ENCODE peak calls at places on chromosomes 7 and 10, in nine cellular contexts. Y is NCI-H446, P is RKO, C is AG09309, F is H54, Q is T-helper 2 cell, D is germinal center, K is NCI-H460, H is brain microvascular endothelial cell. O is an unnamed sample.

GRCh38 chr10:101867931-101868330 is 24.3 kb upstream of the KCNIP2 start:
- DNase-seq in K (no peak), P (no peak), H (no peak), C (no peak), Y (no peak), D (no peak), Q (no peak), F (no peak), O (no peak)

GRCh38 chr7:131606346-131607290 is 50.2 kb upstream of the PODXL start:
- DNase-seq in Q (peak), C (no peak), F (no peak), D (no peak), K (no peak), H (no peak), Y (no peak), P (no peak), O (peak)

GRCh38 chr7:157743781-157744525 is 407.1 kb downstream of the DNAJB6 start:
- DNase-seq in H (no peak), D (no peak), P (no peak), Y (no peak), F (no peak), C (no peak), Q (no peak), K (no peak), O (no peak)

GRCh38 chr7:46957195-46957594 is 624.7 kb downstream of the TNS3 start:
- DNase-seq in K (no peak), Y (no peak), C (no peak), P (no peak), D (no peak), Q (no peak), F (no peak), H (no peak), O (no peak)

GRCh38 chr7:116582806-116583444 is 58.1 kb downstream of the CAV1 start:
- DNase-seq in F (no peak), D (no peak), K (peak), P (no peak), C (peak), Q (no peak), Y (no peak), H (peak), O (no peak)

GRCh38 chr10:104515670-104516199 is 125.4 kb upstream of the SORCS3 start:
- DNase-seq in C (no peak), P (no peak), Y (no peak), D (no peak), F (no peak), H (no peak), Q (no peak), K (no peak), O (no peak)

GRCh38 chr10:69748621-69749020 is 53.1 kb upstream of the COL13A1 start:
- DNase-seq in Y (no peak), Q (no peak), F (no peak), D (no peak), C (no peak), H (no peak), K (no peak), P (no peak), O (peak)

GRCh38 chr7:70634610-70635068 is 497.3 kb upstream of the GALNT17 start:
- DNase-seq in K (no peak), D (no peak), P (peak), H (peak), C (peak), Y (no peak), F (peak), Q (no peak), O (no peak)

GRCh38 chr10:34017281-34017680 is 682.8 kb upstream of the NRP1 start:
- DNase-seq in C (no peak), D (no peak), Y (no peak), K (no peak), F (no peak), Q (no peak), H (no peak), P (no peak), O (no peak)

GRCh38 chr7:99459087-99459486 is 6.9 kb downstream of the ATP5MF start:
- DNase-seq in K (no peak), C (no peak), P (peak), D (no peak), H (no peak), Y (no peak), Q (peak), F (no peak), O (no peak)

GRCh38 chr7:130719550-130719949 is 14.5 kb downstream of the KLF14 start:
- DNase-seq in Y (no peak), F (no peak), C (no peak), P (no peak), H (no peak), K (no peak), Q (no peak), D (no peak), O (no peak)

GRCh38 chr7:37536706-37537105 is 88.0 kb upstream of the ELMO1 start:
- DNase-seq in P (no peak), D (no peak), K (no peak), Y (no peak), H (no peak), F (no peak), C (no peak), Q (no peak), O (no peak)

GRCh38 chr7:98733036-98733435 is 116.0 kb downstream of the NPTX2 start:
- DNase-seq in H (peak), Q (peak), K (peak), C (no peak), P (peak), D (peak), Y (peak), F (peak), O (peak)

GRCh38 chr10:52226448-52226847 is 87.6 kb upstream of the DKK1 start:
- DNase-seq in C (no peak), K (no peak), D (no peak), F (no peak), Y (no peak), H (peak), P (no peak), Q (no peak), O (peak)

GRCh38 chr7:106599343-106599698 is 61.6 kb downstream of the CCDC71L start:
- DNase-seq in Y (no peak), Q (no peak), H (no peak), C (no peak), P (no peak), F (no peak), K (no peak), D (no peak), O (no peak)

GRCh38 chr7:99829520-99830160 is 1.8 kb downstream of the CYP3A43 start:
- DNase-seq in F (no peak), H (no peak), D (no peak), P (peak), Q (no peak), K (no peak), C (no peak), Y (no peak), O (no peak)

GRCh38 chr7:69108041-69108440 is 490.2 kb upstream of the AUTS2 start:
- DNase-seq in K (no peak), D (no peak), Q (no peak), H (no peak), P (no peak), F (no peak), C (no peak), Y (no peak), O (no peak)

GRCh38 chr7:28621369-28621807 is 209.1 kb downstream of the CREB5 start:
- DNase-seq in P (no peak), D (no peak), K (no peak), C (no peak), F (no peak), Y (no peak), H (no peak), Q (no peak), O (no peak)

GRCh38 chr7:46170021-46170420 is 248.9 kb upstream of the IGFBP3 start:
- DNase-seq in Y (no peak), F (no peak), D (no peak), P (no peak), Q (no peak), C (no peak), H (no peak), K (no peak), O (no peak)

GRCh38 chr7:54090652-54091213 is 451.4 kb upstream of the VSTM2A start:
- DNase-seq in K (no peak), F (no peak), C (no peak), P (no peak), D (no peak), Y (no peak), Q (no peak), H (no peak), O (no peak)

GRCh38 chr7:48938539-48938938 is 14.2 kb downstream of the CDC14C start:
- DNase-seq in K (no peak), P (peak), Y (peak), C (no peak), H (no peak), F (peak), Q (no peak), D (no peak), O (no peak)

GRCh38 chr10:68297264-68297663 is 34.6 kb upstream of the HNRNPH3 start:
- DNase-seq in D (no peak), P (no peak), F (no peak), K (no peak), Y (no peak), H (no peak), C (no peak), Q (no peak), O (no peak)

GRCh38 chr7:3897430-3898385 is 596.7 kb downstream of the SDK1 start:
- DNase-seq in P (peak), H (peak), Q (peak), C (no peak), F (peak), D (peak), K (peak), Y (no peak), O (peak)

GRCh38 chr10:129126955-129127354 is 340.1 kb upstream of the MGMT start:
- DNase-seq in C (no peak), H (no peak), Y (no peak), F (no peak), Q (no peak), D (no peak), K (no peak), P (no peak), O (no peak)

GRCh38 chr10:71217266-71218045 is 5.1 kb downstream of the UNC5B start:
- DNase-seq in D (no peak), P (no peak), Y (no peak), Q (no peak), H (no peak), K (no peak), C (no peak), F (no peak), O (peak)

GRCh38 chr10:112821663-112822062 is 128.4 kb upstream of the TCF7L2 start:
- DNase-seq in K (no peak), Y (no peak), C (no peak), D (no peak), H (no peak), P (no peak), F (no peak), Q (no peak), O (no peak)

GRCh38 chr10:112912441-112912911 is 37.6 kb upstream of the TCF7L2 start:
- DNase-seq in C (no peak), P (no peak), K (no peak), D (no peak), F (no peak), Y (no peak), Q (no peak), H (no peak), O (no peak)

GRCh38 chr10:46557319-46558140 is 1.1 kb upstream of the GPRIN2 start:
- DNase-seq in P (no peak), H (no peak), Q (no peak), K (no peak), Y (peak), D (no peak), F (no peak), C (no peak), O (no peak)

GRCh38 chr10:94016727-94017714 is 23.3 kb downstream of the PLCE1 start:
- DNase-seq in Y (peak), C (no peak), K (no peak), P (no peak), H (peak), F (no peak), Q (no peak), D (no peak), O (no peak)

GRCh38 chr10:102401735-102402511 is 6.4 kb downstream of the NFKB2 start:
- DNase-seq in C (no peak), H (peak), P (no peak), K (no peak), F (peak), D (no peak), Q (no peak), Y (no peak), O (peak)